ENCODE peak calls at places on chromosome 20, in eight cellular contexts. K, Q, W, C, O, Y, M and R are unnamed samples.

GRCh38 chr20:8621021-8621420 is 447.9 kb upstream of the PLCB4 start:
- DNase-seq in K (no peak), Q (no peak), W (no peak), C (no peak), O (no peak), Y (no peak), M (no peak), R (no peak)

GRCh38 chr20:3040086-3040485 is 3.3 kb upstream of the GNRH2 start:
- DNase-seq in K (no peak), Q (no peak), W (no peak), C (peak; percentile 55), O (no peak), Y (no peak), M (no peak), R (no peak)

GRCh38 chr20:45218133-45218532 is 3.0 kb upstream of the SEMG2 start:
- DNase-seq in K (no peak), Q (peak; percentile 8), W (no peak), C (no peak), O (no peak), Y (no peak), M (no peak), R (no peak)

GRCh38 chr20:1934578-1935573 is 39.7 kb downstream of the SIRPA start:
- DNase-seq in K (no peak), Q (peak; percentile 88), W (no peak), C (peak; percentile 96), O (no peak), Y (no peak), M (no peak), R (no peak)

GRCh38 chr20:20463933-20464374 is 96.0 kb downstream of the INSM1 start:
- DNase-seq in K (peak; percentile 41), Q (no peak), W (no peak), C (no peak), O (no peak), Y (no peak), M (no peak), R (no peak)

GRCh38 chr20:20217626-20218025 is 150.3 kb upstream of the INSM1 start:
- DNase-seq in K (no peak), Q (no peak), W (peak; percentile 11), C (no peak), O (no peak), Y (no peak), M (no peak), R (no peak)

GRCh38 chr20:49717693-49718092 is 4.0 kb upstream of the B4GALT5 start:
- DNase-seq in K (no peak), Q (no peak), W (no peak), C (no peak), O (peak; percentile 43), Y (no peak), M (no peak), R (no peak)

GRCh38 chr20:62088258-62089127 is 22.8 kb upstream of the TAF4 start:
- DNase-seq in K (no peak), Q (peak; percentile 78), W (no peak), C (no peak), O (peak; percentile 92), Y (no peak), M (peak; percentile 36), R (no peak)